ENCODE peak calls at places on chromosomes 4 and X, in five cellular contexts. One of them, this sample, is unnamed. For H3K9me3, the result is how much of the 10 kb centered on the place peaks cover.

GRCh38 chr4:16225139-16225538 is 1.1 kb downstream of the TAPT1 start:
- DNase-seq in pancreas: no peak
- DNase-seq in OCI-LY7: peak
- DNase-seq in CD8-positive, alpha-beta memory T cell: no peak
- DNase-seq in CD4-positive, alpha-beta T cell: no peak
- DNase-seq in this sample: no peak

GRCh38 chrX:67415937-67416336 is 127.9 kb upstream of the AR start:
- DNase-seq in pancreas: no peak
- DNase-seq in CD4-positive, alpha-beta T cell: no peak
- DNase-seq in CD8-positive, alpha-beta memory T cell: no peak
- DNase-seq in OCI-LY7: no peak
- DNase-seq in this sample: no peak

GRCh38 chrX:31215277-31215815 is 143.5 kb upstream of the FTHL17 start:
- DNase-seq in pancreas: no peak
- DNase-seq in CD4-positive, alpha-beta T cell: no peak
- DNase-seq in OCI-LY7: no peak
- DNase-seq in CD8-positive, alpha-beta memory T cell: no peak
- DNase-seq in this sample: no peak

GRCh38 chrX:4668802-4669536 is 955.5 kb upstream of the PRKX start:
- DNase-seq in OCI-LY7: no peak
- DNase-seq in CD4-positive, alpha-beta T cell: no peak
- DNase-seq in pancreas: no peak
- DNase-seq in CD8-positive, alpha-beta memory T cell: no peak
- DNase-seq in this sample: no peak

GRCh38 chr4:110867251-110867960 is 244.5 kb upstream of the PITX2 start:
- DNase-seq in CD8-positive, alpha-beta memory T cell: no peak
- DNase-seq in OCI-LY7: no peak
- DNase-seq in CD4-positive, alpha-beta T cell: no peak
- DNase-seq in pancreas: no peak
- DNase-seq in this sample: no peak

GRCh38 chrX:27086221-27086620 is 376.9 kb downstream of the PPP4R3C start:
- DNase-seq in CD4-positive, alpha-beta T cell: no peak
- DNase-seq in CD8-positive, alpha-beta memory T cell: no peak
- DNase-seq in OCI-LY7: no peak
- DNase-seq in pancreas: no peak
- DNase-seq in this sample: no peak

GRCh38 chr4:165325732-165326512 is 1.5 kb upstream of the MSMO1 start:
- DNase-seq in OCI-LY7: no peak
- DNase-seq in CD8-positive, alpha-beta memory T cell: no peak
- DNase-seq in CD4-positive, alpha-beta T cell: no peak
- DNase-seq in pancreas: no peak
- DNase-seq in this sample: no peak

GRCh38 chr4:18847276-18847890 is 825.8 kb upstream of the LCORL start:
- DNase-seq in pancreas: no peak
- DNase-seq in CD4-positive, alpha-beta T cell: no peak
- DNase-seq in CD8-positive, alpha-beta memory T cell: no peak
- DNase-seq in OCI-LY7: no peak
- DNase-seq in this sample: no peak

GRCh38 chr4:129437347-129437746 is 341.4 kb downstream of the C4orf33 start:
- DNase-seq in CD4-positive, alpha-beta T cell: no peak
- DNase-seq in CD8-positive, alpha-beta memory T cell: no peak
- DNase-seq in OCI-LY7: no peak
- DNase-seq in pancreas: no peak
- DNase-seq in this sample: no peak

GRCh38 chr4:107888237-107888636 is 43.1 kb upstream of the CYP2U1 start:
- DNase-seq in CD8-positive, alpha-beta memory T cell: no peak
- DNase-seq in CD4-positive, alpha-beta T cell: no peak
- DNase-seq in pancreas: no peak
- DNase-seq in OCI-LY7: peak
- DNase-seq in this sample: no peak
- H3K9me3 ChIP-seq in CD8-positive, alpha-beta memory T cell: under half
- H3K9me3 ChIP-seq in CD4-positive, alpha-beta T cell: under half
- H3K9me3 ChIP-seq in pancreas: under half
- H3K9me3 ChIP-seq in OCI-LY7: under half
- H3K9me3 ChIP-seq in this sample: under half

GRCh38 chrX:155767101-155767878 is 113.9 kb upstream of the VAMP7 start:
- DNase-seq in CD4-positive, alpha-beta T cell: no peak
- DNase-seq in pancreas: no peak
- DNase-seq in CD8-positive, alpha-beta memory T cell: peak
- DNase-seq in OCI-LY7: no peak
- DNase-seq in this sample: no peak
- H3K9me3 ChIP-seq in CD4-positive, alpha-beta T cell: under half
- H3K9me3 ChIP-seq in pancreas: under half
- H3K9me3 ChIP-seq in CD8-positive, alpha-beta memory T cell: under half
- H3K9me3 ChIP-seq in OCI-LY7: under half
- H3K9me3 ChIP-seq in this sample: under half

GRCh38 chrX:153475751-153476281 is 5.4 kb upstream of the HAUS7 start:
- DNase-seq in pancreas: no peak
- DNase-seq in CD4-positive, alpha-beta T cell: no peak
- DNase-seq in OCI-LY7: no peak
- DNase-seq in CD8-positive, alpha-beta memory T cell: no peak
- DNase-seq in this sample: no peak
- H3K9me3 ChIP-seq in pancreas: under half
- H3K9me3 ChIP-seq in CD4-positive, alpha-beta T cell: under half
- H3K9me3 ChIP-seq in OCI-LY7: under half
- H3K9me3 ChIP-seq in CD8-positive, alpha-beta memory T cell: under half
- H3K9me3 ChIP-seq in this sample: under half

GRCh38 chrX:137431693-137432488 is 134.0 kb upstream of the ZIC3 start:
- DNase-seq in CD8-positive, alpha-beta memory T cell: no peak
- DNase-seq in pancreas: no peak
- DNase-seq in OCI-LY7: no peak
- DNase-seq in CD4-positive, alpha-beta T cell: no peak
- DNase-seq in this sample: no peak

GRCh38 chrX:137428251-137428661 is 137.7 kb upstream of the ZIC3 start:
- DNase-seq in OCI-LY7: no peak
- DNase-seq in CD4-positive, alpha-beta T cell: no peak
- DNase-seq in CD8-positive, alpha-beta memory T cell: no peak
- DNase-seq in pancreas: no peak
- DNase-seq in this sample: no peak

GRCh38 chrX:137430984-137431475 is 134.9 kb upstream of the ZIC3 start:
- DNase-seq in OCI-LY7: no peak
- DNase-seq in CD4-positive, alpha-beta T cell: no peak
- DNase-seq in pancreas: no peak
- DNase-seq in CD8-positive, alpha-beta memory T cell: no peak
- DNase-seq in this sample: no peak

GRCh38 chrX:137428777-137429564 is 137.0 kb upstream of the ZIC3 start:
- DNase-seq in CD4-positive, alpha-beta T cell: no peak
- DNase-seq in pancreas: no peak
- DNase-seq in CD8-positive, alpha-beta memory T cell: no peak
- DNase-seq in OCI-LY7: no peak
- DNase-seq in this sample: no peak

GRCh38 chrX:137430301-137430700 is 135.6 kb upstream of the ZIC3 start:
- DNase-seq in CD8-positive, alpha-beta memory T cell: no peak
- DNase-seq in pancreas: no peak
- DNase-seq in OCI-LY7: no peak
- DNase-seq in CD4-positive, alpha-beta T cell: no peak
- DNase-seq in this sample: no peak
- H3K9me3 ChIP-seq in CD8-positive, alpha-beta memory T cell: under half
- H3K9me3 ChIP-seq in pancreas: under half
- H3K9me3 ChIP-seq in OCI-LY7: under half
- H3K9me3 ChIP-seq in CD4-positive, alpha-beta T cell: under half
- H3K9me3 ChIP-seq in this sample: under half

GRCh38 chr4:78250500-78250899 is 193.4 kb downstream of the FRAS1 start:
- DNase-seq in pancreas: no peak
- DNase-seq in CD8-positive, alpha-beta memory T cell: no peak
- DNase-seq in OCI-LY7: peak
- DNase-seq in CD4-positive, alpha-beta T cell: no peak
- DNase-seq in this sample: no peak

DNA sequence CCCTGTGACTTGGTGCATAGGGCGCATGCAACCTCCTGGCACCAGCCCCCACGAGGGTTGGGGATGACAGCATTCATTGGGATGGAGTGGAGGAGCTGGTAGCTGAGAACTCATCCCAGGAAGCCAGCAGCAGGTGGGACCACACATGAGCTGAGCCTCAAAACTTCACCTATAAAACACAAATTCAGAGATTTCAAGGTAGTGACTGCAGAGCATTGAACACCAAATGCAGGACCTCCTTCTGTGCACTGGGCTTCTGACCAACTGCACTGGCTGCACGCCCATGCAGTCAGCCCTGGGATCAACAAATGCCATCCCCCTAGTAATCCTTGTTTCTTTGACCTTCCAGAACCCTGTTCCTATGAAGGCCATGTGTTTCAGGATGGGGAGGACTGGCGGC is 197.8 kb downstream of the FRAS1 start:
- DNase-seq in pancreas: no peak
- DNase-seq in CD4-positive, alpha-beta T cell: no peak
- DNase-seq in OCI-LY7: no peak
- DNase-seq in CD8-positive, alpha-beta memory T cell: no peak
- DNase-seq in this sample: no peak
- H3K9me3 ChIP-seq in pancreas: under half
- H3K9me3 ChIP-seq in CD4-positive, alpha-beta T cell: under half
- H3K9me3 ChIP-seq in OCI-LY7: under half
- H3K9me3 ChIP-seq in CD8-positive, alpha-beta memory T cell: under half
- H3K9me3 ChIP-seq in this sample: under half

GRCh38 chr4:94714360-94714759 is 43.4 kb upstream of the BMPR1B start:
- DNase-seq in OCI-LY7: no peak
- DNase-seq in CD4-positive, alpha-beta T cell: no peak
- DNase-seq in pancreas: no peak
- DNase-seq in CD8-positive, alpha-beta memory T cell: no peak
- DNase-seq in this sample: no peak
- H3K9me3 ChIP-seq in OCI-LY7: under half
- H3K9me3 ChIP-seq in CD4-positive, alpha-beta T cell: under half
- H3K9me3 ChIP-seq in pancreas: under half
- H3K9me3 ChIP-seq in CD8-positive, alpha-beta memory T cell: under half
- H3K9me3 ChIP-seq in this sample: under half

GRCh38 chr4:147233-147632 is 22.9 kb downstream of the ZNF718 start:
- DNase-seq in CD4-positive, alpha-beta T cell: no peak
- DNase-seq in pancreas: no peak
- DNase-seq in OCI-LY7: no peak
- DNase-seq in CD8-positive, alpha-beta memory T cell: no peak
- DNase-seq in this sample: no peak
- H3K9me3 ChIP-seq in CD4-positive, alpha-beta T cell: half or more
- H3K9me3 ChIP-seq in pancreas: under half
- H3K9me3 ChIP-seq in OCI-LY7: half or more
- H3K9me3 ChIP-seq in CD8-positive, alpha-beta memory T cell: under half
- H3K9me3 ChIP-seq in this sample: under half

GRCh38 chr4:188091-188490 is 63.8 kb downstream of the ZNF718 start:
- DNase-seq in OCI-LY7: no peak
- DNase-seq in pancreas: no peak
- DNase-seq in CD8-positive, alpha-beta memory T cell: no peak
- DNase-seq in CD4-positive, alpha-beta T cell: no peak
- DNase-seq in this sample: no peak
- H3K9me3 ChIP-seq in OCI-LY7: under half
- H3K9me3 ChIP-seq in pancreas: under half
- H3K9me3 ChIP-seq in CD8-positive, alpha-beta memory T cell: under half
- H3K9me3 ChIP-seq in CD4-positive, alpha-beta T cell: half or more
- H3K9me3 ChIP-seq in this sample: under half

GRCh38 chr4:12041828-12042227 is 613.1 kb upstream of the HS3ST1 start:
- DNase-seq in CD4-positive, alpha-beta T cell: no peak
- DNase-seq in pancreas: no peak
- DNase-seq in CD8-positive, alpha-beta memory T cell: no peak
- DNase-seq in OCI-LY7: no peak
- DNase-seq in this sample: no peak
- H3K9me3 ChIP-seq in CD4-positive, alpha-beta T cell: under half
- H3K9me3 ChIP-seq in pancreas: under half
- H3K9me3 ChIP-seq in CD8-positive, alpha-beta memory T cell: under half
- H3K9me3 ChIP-seq in OCI-LY7: under half
- H3K9me3 ChIP-seq in this sample: under half

GRCh38 chrX:437636-438390 is 51.1 kb upstream of the PPP2R3B start:
- DNase-seq in CD4-positive, alpha-beta T cell: no peak
- DNase-seq in CD8-positive, alpha-beta memory T cell: no peak
- DNase-seq in pancreas: no peak
- DNase-seq in OCI-LY7: no peak
- DNase-seq in this sample: no peak

GRCh38 chrX:440636-441035 is 53.9 kb upstream of the PPP2R3B start:
- DNase-seq in CD8-positive, alpha-beta memory T cell: no peak
- DNase-seq in pancreas: no peak
- DNase-seq in CD4-positive, alpha-beta T cell: no peak
- DNase-seq in OCI-LY7: no peak
- DNase-seq in this sample: no peak

GRCh38 chrX:443676-444210 is 57.0 kb upstream of the PPP2R3B start:
- DNase-seq in CD8-positive, alpha-beta memory T cell: no peak
- DNase-seq in pancreas: no peak
- DNase-seq in CD4-positive, alpha-beta T cell: no peak
- DNase-seq in OCI-LY7: no peak
- DNase-seq in this sample: no peak

GRCh38 chrX:439236-439635 is 52.5 kb upstream of the PPP2R3B start:
- DNase-seq in OCI-LY7: no peak
- DNase-seq in pancreas: no peak
- DNase-seq in CD4-positive, alpha-beta T cell: no peak
- DNase-seq in CD8-positive, alpha-beta memory T cell: no peak
- DNase-seq in this sample: no peak

DNA sequence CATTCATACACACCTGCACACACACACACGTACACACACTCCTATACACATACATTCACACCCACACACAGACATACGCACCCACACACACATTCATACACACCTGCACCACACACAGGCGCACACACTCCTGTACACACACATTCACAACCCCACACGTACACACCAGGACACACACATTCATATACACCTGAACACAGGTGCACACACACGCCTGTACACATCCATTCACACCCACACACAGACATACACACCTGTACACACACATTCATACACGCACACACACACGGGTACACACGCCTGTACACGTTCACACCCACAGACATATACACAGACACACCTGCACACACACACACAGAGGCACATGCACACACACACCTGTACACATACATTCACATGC is 53.0 kb upstream of the PPP2R3B start:
- DNase-seq in pancreas: no peak
- DNase-seq in OCI-LY7: no peak
- DNase-seq in CD8-positive, alpha-beta memory T cell: no peak
- DNase-seq in CD4-positive, alpha-beta T cell: no peak
- DNase-seq in this sample: no peak
- H3K9me3 ChIP-seq in pancreas: under half
- H3K9me3 ChIP-seq in OCI-LY7: under half
- H3K9me3 ChIP-seq in CD8-positive, alpha-beta memory T cell: under half
- H3K9me3 ChIP-seq in CD4-positive, alpha-beta T cell: under half
- H3K9me3 ChIP-seq in this sample: under half